ENCODE peak calls at places on chromosomes 3 and 15, in nine cellular contexts. Y, H, U, B, D, N, E, W and J are unnamed samples.
A peak's percentile ranks its signal among the peaks of the same experiment; 100 is the strongest.

GRCh38 chr3:45081506-45081905 is 55.4 kb downstream of the CLEC3B start:
- DNase-seq in H (no peak), D (no peak), W (no peak), Y (no peak), U (no peak), B (no peak), E (no peak), N (no peak), J (no peak)

GRCh38 chr3:58260733-58261132 is 23.1 kb downstream of the ABHD6 start:
- DNase-seq in H (no peak), B (no peak), U (no peak), E (peak; percentile 57), W (no peak), D (no peak), Y (no peak), N (peak; percentile 71), J (no peak)

GRCh38 chr3:15300318-15301078 is 31.9 kb downstream of the SH3BP5 start:
- DNase-seq in N (no peak), Y (no peak), U (no peak), W (no peak), E (no peak), D (no peak), H (no peak), B (peak; percentile 31), J (peak; percentile 86)

GRCh38 chr15:100340721-100341661 is 784 bp downstream of the ADAMTS17 start:
- DNase-seq in W (no peak), N (no peak), E (no peak), H (peak; percentile 41), U (peak; percentile 38), Y (no peak), B (no peak), D (no peak), J (no peak)

GRCh38 chr3:15297592-15298350 is 34.6 kb downstream of the SH3BP5 start:
- DNase-seq in Y (peak; percentile 87), U (no peak), N (no peak), E (no peak), W (no peak), B (no peak), H (no peak), D (no peak), J (no peak)

GRCh38 chr3:116394365-116394764 is 50.9 kb downstream of the LSAMP start:
- DNase-seq in H (no peak), W (no peak), U (no peak), E (no peak), Y (no peak), B (no peak), D (no peak), N (no peak), J (no peak)

GRCh38 chr3:114452176-114452744 is 158.4 kb downstream of the TIGIT start:
- DNase-seq in Y (no peak), E (no peak), N (no peak), W (no peak), U (no peak), B (no peak), H (no peak), D (no peak), J (no peak)

GRCh38 chr15:75355369-75355768 is 8.5 kb downstream of the NEIL1 start:
- DNase-seq in B (no peak), D (no peak), E (no peak), Y (no peak), H (no peak), N (no peak), W (no peak), U (no peak), J (no peak)

GRCh38 chr15:96252148-96252547 is 78.4 kb upstream of the NR2F2 start:
- DNase-seq in D (no peak), N (no peak), H (no peak), B (no peak), U (no peak), Y (no peak), E (no peak), W (no peak), J (no peak)

GRCh38 chr15:43135351-43135750 is 2.0 kb downstream of the TMEM62 start:
- DNase-seq in Y (no peak), D (no peak), N (no peak), U (no peak), W (no peak), H (no peak), E (no peak), B (no peak), J (no peak)

GRCh38 chr3:31370681-31371080 is 162.0 kb upstream of the STT3B start:
- DNase-seq in E (no peak), N (no peak), B (no peak), D (no peak), U (no peak), H (no peak), W (no peak), Y (no peak), J (no peak)

GRCh38 chr3:14353486-14353885 is 48.9 kb upstream of the SLC6A6 start:
- DNase-seq in U (no peak), H (no peak), E (no peak), B (no peak), D (no peak), Y (no peak), N (no peak), W (no peak), J (no peak)

GRCh38 chr3:32113981-32114566 is 7.7 kb downstream of the GPD1L start:
- DNase-seq in H (no peak), W (peak; percentile 43), D (no peak), U (no peak), N (no peak), B (no peak), E (no peak), Y (no peak), J (no peak)

GRCh38 chr3:24299236-24299635 is 195.4 kb downstream of the THRB start:
- DNase-seq in U (no peak), Y (no peak), E (no peak), D (no peak), H (no peak), B (no peak), W (no peak), N (no peak), J (no peak)

GRCh38 chr3:156187146-156187769 is 66.9 kb downstream of the KCNAB1 start:
- DNase-seq in E (no peak), Y (no peak), W (no peak), U (no peak), B (no peak), H (no peak), N (peak; percentile 21), D (no peak), J (no peak)

GRCh38 chr3:14814473-14814872 is 4.3 kb upstream of the FGD5 start:
- DNase-seq in E (no peak), W (no peak), N (no peak), U (no peak), H (no peak), Y (no peak), D (no peak), B (no peak), J (no peak)

GRCh38 chr15:47218295-47218694 is 499.0 kb upstream of the SEMA6D start:
- DNase-seq in B (no peak), Y (no peak), W (no peak), H (no peak), E (no peak), N (no peak), D (no peak), U (no peak), J (no peak)

GRCh38 chr3:35064761-35065160 is 574.6 kb upstream of the ARPP21 start:
- DNase-seq in Y (no peak), W (no peak), N (no peak), H (no peak), E (no peak), U (no peak), D (no peak), B (no peak), J (no peak)
- TF ChIP-seq CTCF in Y (no peak), W (no peak), N (no peak), H (no peak), E (no peak), U (no peak), D (no peak), B (no peak), J (no peak)

GRCh38 chr15:63050737-63051700 is 8.5 kb downstream of the TPM1 start:
- DNase-seq in Y (peak; percentile 74), E (no peak), N (peak; percentile 28), U (no peak), D (no peak), H (no peak), B (no peak), W (no peak), J (no peak)

GRCh38 chr15:63048986-63049665 is 6.6 kb downstream of the TPM1 start:
- DNase-seq in W (no peak), U (peak; percentile 51), N (no peak), D (peak; percentile 51), H (peak; percentile 50), E (peak; percentile 69), B (no peak), Y (peak; percentile 57), J (peak; percentile 47)

GRCh38 chr15:63048115-63048985 is 5.8 kb downstream of the TPM1 start:
- DNase-seq in Y (peak; percentile 95), U (peak; percentile 94), B (peak; percentile 58), W (peak; percentile 93), E (peak; percentile 95), D (peak; percentile 90), H (peak; percentile 95), N (peak; percentile 81), J (peak; percentile 94)

GRCh38 chr15:63051701-63052066 is 9.1 kb downstream of the TPM1 start:
- DNase-seq in N (no peak), U (no peak), B (no peak), W (no peak), D (no peak), H (no peak), E (no peak), Y (no peak), J (no peak)

GRCh38 chr15:63049747-63050439 is 7.3 kb downstream of the TPM1 start:
- DNase-seq in B (no peak), H (no peak), Y (no peak), E (no peak), U (no peak), N (no peak), D (no peak), W (no peak), J (no peak)
- H3K4me3 ChIP-seq in B (peak overlapping the region; percentile 83), H (peak overlapping the region; percentile 93), Y (peak overlapping the region; percentile 82), E (peak overlapping the region; percentile 87), U (no peak overlapping the region), N (peak overlapping the region; percentile 100), D (peak overlapping the region; percentile 90), W (peak overlapping the region; percentile 97), J (peak overlapping the region; percentile 89)

DNA sequence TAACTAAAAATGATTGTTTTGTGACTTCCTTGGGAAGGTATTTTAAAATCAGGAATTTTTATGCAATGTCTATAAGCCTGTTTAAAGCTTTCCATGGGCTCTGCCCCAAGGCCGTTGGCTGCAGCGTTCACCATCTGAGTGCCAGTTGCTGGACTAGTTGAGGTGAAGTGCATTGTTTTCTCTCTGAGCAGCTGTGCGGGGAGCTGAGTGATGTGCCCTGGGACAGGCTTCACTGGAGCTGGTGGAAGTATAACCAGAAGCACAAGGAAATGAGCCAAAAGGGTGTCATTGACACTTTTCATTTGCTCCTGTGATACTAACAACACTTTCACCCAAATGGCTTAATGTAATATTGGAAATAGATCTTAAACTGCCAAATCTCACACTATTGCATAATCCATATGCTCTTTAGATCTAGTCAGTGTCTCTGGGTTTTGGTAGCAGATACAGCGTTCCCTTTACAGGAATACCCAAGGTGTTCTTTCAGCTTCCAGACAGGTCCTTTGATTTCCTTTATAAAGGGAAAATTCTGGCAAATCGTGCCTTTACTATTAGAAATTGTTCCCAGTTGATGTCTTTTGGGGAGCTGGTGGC is 29.2 kb downstream of the APH1B start:
- DNase-seq in D (no peak), U (no peak), Y (no peak), N (no peak), E (peak; percentile 52), B (no peak), W (no peak), H (no peak), J (no peak)
- H3K27ac ChIP-seq in D (no peak overlapping the region), U (peak overlapping the region; percentile 49), Y (no peak overlapping the region), N (no peak overlapping the region), E (no peak overlapping the region), B (no peak overlapping the region), W (no peak overlapping the region), H (no peak overlapping the region), J (no peak overlapping the region)

GRCh38 chr15:67164811-67165652 is 89.4 kb downstream of the AAGAB start:
- DNase-seq in E (no peak), D (no peak), H (peak; percentile 79), Y (no peak), N (peak; percentile 88), U (no peak), W (no peak), B (peak; percentile 62), J (no peak)
- TF ChIP-seq CTCF in E (no peak), D (no peak), H (no peak), Y (peak; percentile 4), N (peak; percentile 42), U (no peak), W (no peak), B (peak; percentile 42), J (no peak)